ENCODE peak calls at places on chromosomes 1 and 21, in five cellular contexts. R is AG09309; S is T47D; X is stimulated activated CD8-positive, alpha-beta memory T cell treated with anti-CD3 and anti-CD28 coated beads, Interleukin-2, amount 100 ng/mL, for 48 hours; Y is endothelial cell of umbilical vein. J is an unnamed sample.

GRCh38 chr1:226100436-226101347 is 38.2 kb downstream of the H3-3A start:
- DNase-seq in Y (peak; percentile 61), S (peak; percentile 53), X (peak; percentile 33), R (no peak), J (no peak)

GRCh38 chr1:85623061-85623471 is 42.5 kb downstream of the CCN1 start:
- DNase-seq in Y (no peak), S (no peak), X (no peak), R (peak; percentile 70), J (no peak)

GRCh38 chr1:53645690-53646078 is 93.3 kb downstream of the GLIS1 start:
- DNase-seq in Y (no peak), R (no peak), X (no peak), S (no peak), J (peak; percentile 31)

GRCh38 chr21:35338281-35338680 is 289.2 kb upstream of the RUNX1 start:
- DNase-seq in R (no peak), X (no peak), S (no peak), Y (no peak), J (no peak)

GRCh38 chr1:91374086-91374485 is 30.6 kb downstream of the HFM1 start:
- DNase-seq in S (no peak), X (no peak), R (no peak), Y (no peak), J (no peak)

GRCh38 chr1:28265577-28265976 is 6.3 kb downstream of the SESN2 start:
- DNase-seq in R (no peak), X (no peak), S (no peak), Y (no peak), J (no peak)

GRCh38 chr1:247054992-247055415 is 23.6 kb downstream of the ZNF670 start:
- DNase-seq in S (no peak), Y (peak; percentile 71), X (no peak), R (no peak), J (no peak)

GRCh38 chr1:45326627-45327591 is at the start of gene HPDL:
- DNase-seq in Y (peak; percentile 53), X (peak; percentile 78), S (no peak), R (no peak), J (no peak)

GRCh38 chr1:19260211-19261138 is 8.9 kb downstream of the MRTO4 start:
- DNase-seq in Y (no peak), S (no peak), X (no peak), R (peak; percentile 87), J (no peak)

GRCh38 chr1:78005755-78006154 is 1.0 kb downstream of the DNAJB4 start:
- DNase-seq in S (peak; percentile 69), X (no peak), Y (peak; percentile 91), R (peak; percentile 77), J (no peak)

GRCh38 chr1:194114288-194114687 is 927.9 kb upstream of the B3GALT2 start:
- DNase-seq in S (no peak), R (no peak), Y (no peak), X (no peak), J (no peak)

GRCh38 chr1:112904071-112904830 is 51.7 kb downstream of the SLC16A1 start:
- DNase-seq in S (no peak), X (peak; percentile 20), Y (no peak), R (peak; percentile 46), J (no peak)

GRCh38 chr1:185337221-185337620 is 20.2 kb upstream of the IVNS1ABP start:
- DNase-seq in Y (no peak), R (peak; percentile 60), S (no peak), X (no peak), J (no peak)

GRCh38 chr1:2920421-2921015 is 100.7 kb upstream of the ACTRT2 start:
- DNase-seq in Y (no peak), S (no peak), X (no peak), R (no peak), J (no peak)

GRCh38 chr1:85611390-85611789 is 30.8 kb downstream of the CCN1 start:
- DNase-seq in R (peak; percentile 87), S (no peak), X (no peak), Y (no peak), J (no peak)

GRCh38 chr1:8040586-8040985 is 14.5 kb upstream of the ERRFI1 start:
- DNase-seq in X (no peak), Y (peak; percentile 98), S (peak; percentile 83), R (peak; percentile 92), J (no peak)

GRCh38 chr1:22447581-22448215 is 4.0 kb upstream of the ZBTB40 start:
- DNase-seq in X (no peak), Y (no peak), S (peak; percentile 75), R (peak; percentile 52), J (no peak)

GRCh38 chr21:42107881-42108553 is 36.9 kb downstream of the UMODL1 start:
- DNase-seq in S (peak; percentile 33), X (peak; percentile 57), Y (peak; percentile 58), R (no peak), J (peak; percentile 81)

GRCh38 chr1:150516050-150516591 is 569 bp downstream of the FALEC start:
- DNase-seq in Y (peak; percentile 23), X (no peak), R (no peak), S (peak; percentile 37), J (no peak)

GRCh38 chr1:176896216-176896615 is 268.3 kb downstream of the ASTN1 start:
- DNase-seq in X (no peak), R (no peak), S (no peak), Y (no peak), J (no peak)

GRCh38 chr1:50812346-50812745 is 147.7 kb downstream of the FAF1 start:
- DNase-seq in S (no peak), Y (no peak), X (no peak), R (no peak), J (no peak)

GRCh38 chr1:93471911-93472310 is 24.0 kb downstream of the FNBP1L start:
- DNase-seq in Y (peak; percentile 86), R (peak; percentile 66), S (no peak), X (no peak), J (no peak)

GRCh38 chr21:33232640-33233039 is 2.9 kb downstream of the IFNAR2 start:
- DNase-seq in Y (peak; percentile 61), S (no peak), R (no peak), X (no peak), J (no peak)

GRCh38 chr1:925532-926421 is 2.1 kb downstream of the SAMD11 start:
- DNase-seq in X (no peak), Y (no peak), R (no peak), S (peak; percentile 77), J (no peak)

GRCh38 chr1:96236156-96236739 is 485.3 kb upstream of the PTBP2 start:
- DNase-seq in Y (peak; percentile 80), X (no peak), R (no peak), S (peak; percentile 51), J (peak; percentile 60)

GRCh38 chr1:176696689-176697088 is 233.7 kb downstream of the PAPPA2 start:
- DNase-seq in X (no peak), S (no peak), Y (no peak), R (no peak), J (no peak)

GRCh38 chr1:86429830-86430229 is 5.9 kb downstream of the CLCA2 start:
- DNase-seq in X (no peak), R (peak; percentile 88), S (peak; percentile 48), Y (peak; percentile 81), J (no peak)

GRCh38 chr1:155776414-155776813 is 80.6 kb downstream of the GON4L start:
- DNase-seq in R (no peak), X (no peak), Y (no peak), S (no peak), J (peak; percentile 1)

GRCh38 chr1:19764848-19765247 is 34.9 kb downstream of the TMCO4 start:
- DNase-seq in X (no peak), S (no peak), R (peak; percentile 37), Y (no peak), J (no peak)

GRCh38 chr1:81174052-81174451 is 626.7 kb upstream of the ADGRL2 start:
- DNase-seq in S (no peak), X (no peak), R (no peak), Y (no peak), J (no peak)

J was measured in Jurkat, Clone E6-1.